ENCODE peak calls at places on chromosomes 6 and 20, in four cellular contexts. Z, V, U and T are unnamed samples.

GRCh38 chr20:31652917-31653385 is 15.2 kb downstream of the COX4I2 start:
- DNase-seq in V (peak; percentile 59), U (no peak), Z (no peak), T (no peak)

GRCh38 chr6:44494011-44494501 is 106.5 kb downstream of the CDC5L start:
- DNase-seq in U (no peak), Z (no peak), V (no peak), T (no peak)

GRCh38 chr6:166955865-166956443 is 396 bp downstream of the RNASET2 start:
- DNase-seq in V (peak; percentile 76), Z (no peak), U (no peak), T (peak; percentile 35)

GRCh38 chr20:23135449-23136447 is 49.6 kb upstream of the CD93 start:
- DNase-seq in V (no peak), Z (no peak), U (no peak), T (no peak)

GRCh38 chr6:109308018-109308492 is 74.2 kb downstream of the CD164 start:
- DNase-seq in U (peak; percentile 87), V (no peak), Z (peak; percentile 41), T (peak; percentile 79)

GRCh38 chr6:112663705-112664104 is 316.6 kb downstream of the RFPL4B start:
- DNase-seq in Z (no peak), V (no peak), U (no peak), T (no peak)

GRCh38 chr6:28337103-28337520 is 1.2 kb upstream of the ZSCAN31 start:
- DNase-seq in Z (no peak), U (no peak), V (no peak), T (no peak)

GRCh38 chr20:17910828-17911294 is 57.7 kb downstream of the SNX5 start:
- DNase-seq in U (no peak), Z (no peak), V (no peak), T (no peak)

GRCh38 chr6:24991748-24992467 is 56.1 kb upstream of the RIPOR2 start:
- DNase-seq in U (no peak), V (peak; percentile 61), Z (peak; percentile 72), T (peak; percentile 73)

GRCh38 chr6:30626484-30627366 is at the start of gene ATAT1:
- DNase-seq in Z (peak; percentile 91), V (peak; percentile 94), U (peak; percentile 65), T (peak; percentile 83)